ENCODE peak calls at places on chromosomes 7 and 10, in nine cellular contexts. K is fibroblast of the aortic adventitia; L is stimulated activated CD4-positive, alpha-beta T cell treated with anti-CD3 and anti-CD28 coated beads, Interleukin-2, amount 100 ng/mL, for 24 hours; G is stimulated activated CD8-positive, alpha-beta memory T cell treated with anti-CD3 and anti-CD28 coated beads, Interleukin-15, amount 100 ng/mL, for 24 hours; W is stromal cell of bone marrow; R is dorsolateral prefrontal cortex; Y is memory B cell; A is posterior vena cava; P is GM04503. J is an unnamed sample.

GRCh38 chr7:78492146-78492545 is 693.6 kb downstream of the PHTF2 start:
- DNase-seq in G (no peak), A (no peak), L (no peak), W (no peak), Y (no peak), P (no peak), R (no peak), K (no peak), J (no peak)

GRCh38 chr10:88800152-88801125 is 2.1 kb upstream of the LIPM start:
- DNase-seq in P (no peak), G (no peak), A (no peak), K (peak), Y (no peak), L (peak), W (no peak), R (no peak), J (no peak)

GRCh38 chr7:12397671-12398070 is 6.0 kb downstream of the VWDE start:
- DNase-seq in K (no peak), R (no peak), L (no peak), G (no peak), A (no peak), P (no peak), Y (no peak), W (no peak), J (no peak)

GRCh38 chr7:44647981-44648714 is 41.7 kb downstream of the OGDH start:
- DNase-seq in P (no peak), Y (no peak), L (no peak), A (no peak), W (no peak), K (no peak), R (no peak), G (no peak), J (no peak)

GRCh38 chr10:112375721-112376577 is 2.0 kb downstream of the ACSL5 start:
- DNase-seq in W (no peak), G (no peak), R (no peak), P (no peak), L (peak), A (peak), K (peak), Y (peak), J (no peak)

GRCh38 chr7:1114088-1114487 is 26.2 kb downstream of the GPER1 start:
- DNase-seq in L (no peak), Y (no peak), G (no peak), W (no peak), A (peak), P (no peak), K (no peak), R (no peak), J (no peak)

GRCh38 chr10:48523212-48523819 is 81.6 kb downstream of the ARHGAP22 start:
- DNase-seq in K (peak), W (peak), L (no peak), R (peak), Y (no peak), G (no peak), A (peak), P (peak), J (no peak)

GRCh38 chr7:79593819-79594218 is 140.4 kb upstream of the MAGI2 start:
- DNase-seq in Y (no peak), R (no peak), A (no peak), G (no peak), K (peak), L (no peak), P (no peak), W (no peak), J (no peak)

GRCh38 chr7:33841031-33841430 is 64.3 kb upstream of the BMPER start:
- DNase-seq in A (no peak), G (no peak), K (no peak), R (no peak), L (no peak), P (no peak), W (no peak), Y (no peak), J (no peak)

GRCh38 chr10:113326160-113327111 is 226.4 kb upstream of the HABP2 start:
- DNase-seq in K (peak), A (peak), W (peak), R (peak), Y (no peak), L (peak), G (no peak), P (peak), J (no peak)

GRCh38 chr7:29297194-29297890 is 102.8 kb downstream of the CHN2 start:
- DNase-seq in Y (no peak), K (no peak), W (no peak), R (no peak), G (no peak), A (no peak), P (no peak), L (no peak), J (peak)

GRCh38 chr7:95611224-95611623 is 14.9 kb upstream of the PDK4 start:
- DNase-seq in A (no peak), Y (no peak), W (no peak), K (no peak), L (no peak), G (no peak), P (no peak), R (no peak), J (no peak)

GRCh38 chr10:68560201-68560915 is at the start of gene TET1:
- DNase-seq in P (no peak), L (peak), K (peak), R (peak), A (no peak), Y (peak), G (no peak), W (no peak), J (peak)